ENCODE peak calls at places on chromosomes 2 and 18, in eight cellular contexts. Q is ascending aorta, K is right cardiac atrium, D is ovary, V is osteoblast, B is tibial nerve, H is uterus, E is adipocyte. X is an unnamed sample. For H3K27me3 and H3K4me1, the result is how much of the 10 kb centered on the place peaks cover.

GRCh38 chr2:237697586-237698337 is 70.4 kb downstream of the LRRFIP1 start:
- DNase-seq in B (no peak), H (no peak), K (no peak), E (no peak), D (peak), V (no peak), Q (peak), X (no peak)

GRCh38 chr2:142944264-142944663 is 66.8 kb downstream of the KYNU start:
- DNase-seq in K (no peak), V (no peak), E (peak), B (no peak), Q (no peak), H (no peak), D (no peak), X (no peak)

GRCh38 chr18:49846263-49846662 is 32.9 kb upstream of the ACAA2 start:
- DNase-seq in H (no peak), E (peak), K (peak), V (no peak), B (peak), D (no peak), Q (no peak), X (no peak)

GRCh38 chr2:45984366-45984765 is 312.8 kb upstream of the EPAS1 start:
- DNase-seq in D (no peak), B (no peak), H (no peak), V (no peak), Q (no peak), K (no peak), E (no peak), X (no peak)

GRCh38 chr2:85413592-85414421 is 3.6 kb upstream of the CAPG start:
- DNase-seq in V (peak), K (peak), H (peak), B (no peak), Q (peak), D (peak), E (peak), X (no peak)

GRCh38 chr2:233528182-233528581 is 38.4 kb downstream of the USP40 start:
- DNase-seq in D (no peak), E (no peak), K (no peak), Q (no peak), H (no peak), B (no peak), V (no peak), X (no peak)

GRCh38 chr18:48100168-48100495 is 169.7 kb upstream of the SMAD2 start:
- DNase-seq in K (no peak), B (no peak), Q (no peak), D (no peak), V (no peak), H (no peak), E (no peak), X (no peak)

GRCh38 chr2:173171924-173172643 is 96.4 kb downstream of the MAP3K20 start:
- DNase-seq in Q (no peak), K (no peak), B (no peak), D (no peak), V (no peak), H (no peak), E (no peak), X (no peak)

GRCh38 chr2:9422321-9423099 is 818 bp downstream of the ITGB1BP1 start:
- DNase-seq in Q (no peak), K (peak), B (no peak), V (peak), D (peak), H (peak), E (peak), X (peak)

DNA sequence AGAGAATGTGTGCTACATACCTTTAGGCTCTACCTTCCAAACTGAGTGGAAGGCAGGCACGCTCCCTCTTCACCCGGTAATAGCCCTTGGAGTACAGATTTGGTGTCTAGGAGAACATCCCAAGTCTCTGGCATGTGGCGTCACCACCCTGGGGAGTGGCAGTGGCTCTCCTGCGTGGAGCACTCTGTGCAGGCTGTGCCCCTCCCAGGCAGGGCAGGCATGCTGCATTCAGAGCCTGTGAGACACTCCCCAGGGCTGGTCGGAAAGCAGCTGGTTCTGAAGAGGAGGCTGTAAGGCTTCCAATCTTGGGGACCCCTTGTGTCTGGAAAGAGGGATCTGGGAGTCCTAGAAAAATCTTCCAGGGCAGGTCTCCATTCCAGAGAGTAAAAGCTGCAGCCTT is 193.3 kb downstream of the ANKRD30B start:
- DNase-seq in H (no peak), Q (peak), B (no peak), E (no peak), V (peak), D (no peak), K (no peak), X (no peak)
- H3K27me3 ChIP-seq in H (under half), Q (under half), B (under half), E (under half), V (under half), D (under half), K (under half), X (under half)

GRCh38 chr2:65357959-65358294 is 74.5 kb downstream of the SPRED2 start:
- DNase-seq in D (no peak), E (no peak), Q (no peak), K (no peak), H (no peak), B (no peak), V (no peak), X (no peak)
- H3K4me1 ChIP-seq in D (under half), E (half or more), Q (under half), K (under half), H (under half), B (under half), V (half or more), X (under half)

DNA sequence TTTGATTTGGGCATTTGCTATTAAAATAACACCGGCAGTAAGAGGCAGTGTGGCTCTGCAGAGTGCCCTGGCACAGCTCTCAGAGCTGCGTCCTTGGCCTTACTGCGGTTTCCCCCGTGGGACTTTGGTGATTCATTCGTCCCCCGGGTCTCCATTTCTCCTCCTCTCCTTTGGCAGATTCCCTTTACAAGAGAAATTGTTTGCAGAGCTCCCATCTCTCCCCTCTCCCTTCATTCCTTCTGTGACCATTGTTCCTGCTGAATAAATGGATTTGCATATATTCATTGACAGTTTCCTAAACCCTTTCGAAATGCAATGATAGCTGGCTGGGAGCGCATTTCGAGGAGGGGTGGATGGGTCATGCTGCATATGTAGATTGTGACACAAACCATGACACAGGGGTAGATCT is 187.5 kb downstream of the VAPA start:
- DNase-seq in H (no peak), K (peak), V (peak), D (peak), B (no peak), E (peak), Q (peak), X (no peak)
- H3K4me3 ChIP-seq in H (no peak), K (no peak), V (no peak), D (no peak), B (no peak), E (peak), Q (no peak), X (no peak)

DNA sequence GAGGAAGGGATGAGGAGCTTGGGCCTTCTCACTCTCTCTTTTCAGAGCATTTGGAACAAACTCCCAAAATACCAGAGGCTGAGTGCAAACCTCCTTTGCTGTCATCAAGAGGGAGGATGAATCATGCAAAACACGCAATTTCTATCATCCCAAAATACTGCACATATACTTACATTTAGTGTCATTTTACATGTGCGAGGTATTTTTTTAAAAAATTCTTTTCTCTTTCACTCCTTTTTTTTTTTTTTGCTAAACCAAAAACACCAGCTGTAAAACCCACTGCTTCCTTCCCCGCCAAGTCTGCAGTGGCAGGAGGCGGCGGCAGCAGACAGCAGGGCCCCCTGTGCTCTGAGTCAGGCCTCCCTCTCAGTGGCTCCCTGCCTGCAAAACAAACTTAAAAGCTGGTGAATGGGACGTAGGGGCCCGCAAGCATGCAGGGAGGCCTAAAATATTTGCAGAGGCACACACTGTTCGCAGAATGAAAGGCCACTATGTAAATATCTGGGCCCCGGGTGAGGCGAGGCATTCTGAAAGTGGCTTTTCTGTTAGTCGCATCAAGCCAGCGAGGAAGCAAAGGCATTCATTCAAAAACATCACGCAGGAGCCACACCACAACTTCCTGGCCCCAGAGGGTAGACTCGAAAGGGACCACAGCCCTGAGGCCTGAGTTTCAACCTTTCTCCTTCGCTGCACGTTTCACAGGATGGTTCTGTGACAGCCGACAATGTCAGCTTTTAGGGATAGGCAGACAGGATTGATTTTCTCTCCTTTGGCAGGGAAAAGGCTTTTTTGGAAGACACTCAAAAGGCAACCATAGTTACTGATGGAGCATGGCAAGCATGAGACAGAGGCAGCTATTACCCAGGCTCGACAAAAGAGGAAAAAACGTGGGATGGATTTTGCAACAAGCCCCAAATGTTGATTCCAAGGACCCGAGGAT is 73.4 kb downstream of the ACTR2 start:
- DNase-seq in K (peak), E (peak), D (no peak), H (peak), V (peak), Q (peak), B (peak), X (peak)
- H3K27me3 ChIP-seq in K (under half), E (under half), D (under half), H (under half), V (under half), Q (under half), B (under half), X (under half)

DNA sequence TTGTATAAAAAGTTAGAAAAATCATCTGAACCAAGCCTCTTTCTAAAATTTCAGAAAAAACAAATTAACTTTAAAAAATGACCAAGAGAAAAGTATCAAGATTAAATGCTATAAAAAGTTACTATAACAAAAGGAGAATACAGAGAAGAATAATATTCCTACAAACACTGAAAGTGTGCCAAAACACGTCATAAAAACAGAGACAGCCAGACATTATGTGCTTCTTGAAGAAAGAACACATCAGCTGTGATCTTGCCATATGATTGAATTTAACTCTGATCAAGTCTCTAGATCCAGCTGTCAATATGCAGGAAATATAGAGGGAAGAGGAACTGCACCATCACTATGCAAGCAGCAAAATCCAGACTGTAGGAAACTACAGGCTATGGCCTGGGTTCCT is 33.7 kb upstream of the COL5A2 start:
- DNase-seq in D (no peak), B (no peak), K (no peak), H (no peak), V (no peak), Q (no peak), E (no peak), X (no peak)
- H3K4me1 ChIP-seq in D (under half), B (under half), K (under half), H (under half), V (under half), Q (under half), E (under half), X (under half)

DNA sequence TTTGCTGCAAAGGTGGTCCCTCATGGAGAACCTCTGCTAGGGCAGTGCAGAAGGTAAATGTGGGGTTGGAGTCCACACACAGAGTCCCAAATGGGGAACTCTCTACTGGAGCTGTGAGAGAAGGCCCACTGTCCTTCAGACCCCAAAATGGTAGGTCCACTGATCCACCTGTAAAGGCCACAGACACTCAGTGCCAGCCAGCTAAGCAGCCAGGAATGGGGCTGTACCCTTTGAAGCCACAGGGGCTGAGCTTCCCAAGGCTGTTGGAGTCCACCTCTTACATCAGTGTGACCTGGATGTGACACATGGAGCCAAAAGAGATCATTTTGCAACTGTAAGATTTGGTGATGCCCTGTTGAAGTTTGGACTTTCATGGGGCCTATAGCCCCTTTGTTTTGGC is 252.4 kb upstream of the GULP1 start:
- DNase-seq in H (no peak), K (no peak), V (no peak), E (no peak), D (no peak), B (no peak), Q (no peak), X (no peak)
- H3K4me3 ChIP-seq in H (no peak), K (no peak), V (no peak), E (no peak), D (no peak), B (no peak), Q (no peak), X (no peak)